ENCODE peak calls at places on chromosome 11, in four cellular contexts. P, H, Y and N are unnamed samples.

GRCh38 chr11:77066229-77067023 is at the start of gene CAPN5:
- DNase-seq in H (peak; percentile 96), Y (peak; percentile 65), P (peak; percentile 97), N (peak; percentile 98)

GRCh38 chr11:8352852-8353505 is 89.3 kb upstream of the LMO1 start:
- DNase-seq in H (no peak), P (no peak), Y (no peak), N (no peak)

GRCh38 chr11:14045417-14045816 is 82.9 kb downstream of the SPON1 start:
- DNase-seq in H (no peak), Y (no peak), P (no peak), N (no peak)

GRCh38 chr11:121479355-121479754 is 26.6 kb upstream of the SORL1-AS1 start:
- DNase-seq in H (no peak), Y (no peak), P (no peak), N (no peak)

GRCh38 chr11:123188508-123189165 is 6.4 kb downstream of the CLMP start:
- DNase-seq in P (no peak), H (no peak), Y (no peak), N (peak; percentile 94)

GRCh38 chr11:128187829-128188228 is 399.5 kb downstream of the ETS1 start:
- DNase-seq in H (no peak), P (no peak), Y (no peak), N (peak; percentile 91)

GRCh38 chr11:129785383-129786111 is 30.1 kb upstream of the TMEM45B start:
- DNase-seq in Y (no peak), P (no peak), H (no peak), N (peak; percentile 1)

GRCh38 chr11:73950869-73951710 is at the start of gene DNAJB13:
- DNase-seq in Y (peak; percentile 38), P (peak; percentile 88), H (no peak), N (peak; percentile 26)

GRCh38 chr11:68031136-68031459 is 617 bp downstream of the NDUFS8 start:
- DNase-seq in P (no peak), Y (no peak), H (no peak), N (peak; percentile 53)

GRCh38 chr11:19071255-19071654 is 10.7 kb upstream of the MRGPRX2 start:
- DNase-seq in Y (peak; percentile 77), P (peak; percentile 79), H (peak; percentile 77), N (peak; percentile 71)

GRCh38 chr11:8577791-8578581 is 16.0 kb downstream of the STK33 start:
- DNase-seq in P (no peak), Y (no peak), H (no peak), N (peak; percentile 6)

GRCh38 chr11:7480132-7480531 is 5.2 kb upstream of the OLFML1 start:
- DNase-seq in Y (no peak), H (no peak), P (no peak), N (peak; percentile 66)

GRCh38 chr11:75445315-75445953 is 12.4 kb upstream of the KLHL35 start:
- DNase-seq in H (peak; percentile 84), Y (peak; percentile 22), P (peak; percentile 80), N (peak; percentile 74)

GRCh38 chr11:104183572-104183971 is 19.6 kb upstream of the PDGFD start:
- DNase-seq in Y (no peak), H (no peak), P (no peak), N (peak; percentile 11)

GRCh38 chr11:72454791-72455190 is 20.5 kb upstream of the CLPB start:
- DNase-seq in Y (no peak), P (no peak), H (no peak), N (no peak)
- TF ChIP-seq CTCF in Y (peak; percentile 13), P (no peak), H (no peak), N (no peak)

GRCh38 chr11:94128171-94128745 is 383 bp upstream of the PANX1 start:
- DNase-seq in H (no peak), P (peak; percentile 35), Y (no peak), N (no peak)
- TF ChIP-seq CTCF in H (no peak), P (no peak), Y (no peak), N (no peak)

DNA sequence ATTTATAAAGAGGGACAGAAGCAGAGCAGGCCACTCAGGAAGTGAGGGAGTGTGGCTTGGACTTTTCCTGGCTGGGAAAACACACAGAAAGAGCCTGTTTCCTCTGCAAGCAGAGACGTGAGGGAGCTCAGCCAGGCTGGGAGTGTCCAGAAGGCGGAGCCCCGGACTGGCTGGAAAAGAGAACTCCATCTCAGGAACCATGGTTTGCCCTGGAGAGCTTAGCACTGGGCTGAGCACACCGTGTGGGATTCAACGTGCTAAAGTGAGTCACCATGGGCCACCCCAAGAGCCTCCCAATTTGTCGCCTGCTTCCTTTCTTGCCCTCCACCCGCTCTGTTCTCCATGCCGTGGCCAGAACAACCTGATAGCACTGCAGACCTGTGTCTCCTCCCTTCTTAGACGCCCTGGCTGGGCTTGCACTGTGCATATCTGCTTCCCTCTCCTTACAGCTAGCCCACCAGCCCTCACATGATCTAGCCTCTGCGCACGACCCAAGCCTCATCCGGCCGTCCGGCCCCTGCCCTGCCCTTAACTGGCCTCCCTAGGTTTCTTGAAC is 51.8 kb downstream of the GALNT18 start:
- DNase-seq in P (no peak), H (peak; percentile 72), Y (no peak), N (no peak)
- TF ChIP-seq CTCF in P (no peak), H (peak; percentile 5), Y (no peak), N (no peak)

GRCh38 chr11:119513806-119514170 is 90.8 kb upstream of the THY1 start:
- DNase-seq in H (no peak), P (no peak), Y (no peak), N (no peak)

GRCh38 chr11:119511601-119512000 is 88.6 kb upstream of the THY1 start:
- DNase-seq in Y (no peak), P (no peak), H (no peak), N (no peak)

GRCh38 chr11:119513141-119513805 is 90.3 kb upstream of the THY1 start:
- DNase-seq in H (no peak), Y (no peak), P (no peak), N (no peak)

GRCh38 chr11:119509969-119510401 is 87.0 kb upstream of the THY1 start:
- DNase-seq in P (peak; percentile 72), H (no peak), Y (no peak), N (peak; percentile 77)

DNA sequence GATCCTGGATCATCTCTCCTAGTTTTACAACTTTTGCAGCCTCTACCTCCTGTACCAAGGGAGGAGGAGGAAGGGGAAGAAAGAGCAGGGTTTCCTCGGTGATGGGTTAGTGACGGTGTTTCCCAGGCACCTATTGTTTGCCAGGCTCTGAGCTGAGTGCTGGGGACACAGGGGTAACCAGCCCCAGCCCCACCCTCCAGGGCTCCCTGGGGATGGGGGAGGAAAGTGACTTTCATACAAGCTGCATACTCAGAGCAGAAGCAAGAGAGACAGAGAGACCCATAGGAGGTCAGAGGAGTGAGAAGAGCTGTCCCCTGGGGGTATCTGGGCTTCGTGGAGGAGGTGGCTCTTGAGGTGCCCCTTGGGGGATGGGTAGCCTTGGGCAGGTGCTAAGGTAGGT is 89.4 kb upstream of the THY1 start:
- DNase-seq in H (no peak), P (no peak), Y (no peak), N (no peak)
- TF ChIP-seq CTCF in H (no peak), P (no peak), Y (no peak), N (no peak)